ENCODE peak calls at places on chromosomes 1 and 21, in four cellular contexts. V, K, R and W are unnamed samples.

GRCh38 chr1:84842748-84843231 is 50.2 kb downstream of the LPAR3 start:
- DNase-seq in V (no peak), K (no peak), R (no peak), W (no peak)

GRCh38 chr1:192639607-192640368 is 3.8 kb downstream of the RGS13 start:
- DNase-seq in V (peak; percentile 55), K (no peak), R (no peak), W (no peak)

GRCh38 chr1:27643626-27644368 is 8.8 kb upstream of the FGR start:
- DNase-seq in V (peak; percentile 66), K (peak; percentile 78), R (peak; percentile 55), W (peak; percentile 66)

GRCh38 chr21:38129711-38130110 is 127.1 kb upstream of the KCNJ15 start:
- DNase-seq in V (no peak), K (no peak), R (no peak), W (no peak)

GRCh38 chr1:145944532-145944931 is 13.3 kb downstream of the LIX1L start:
- DNase-seq in V (no peak), K (no peak), R (no peak), W (no peak)

GRCh38 chr1:241097479-241097878 is 259.5 kb downstream of the RGS7 start:
- DNase-seq in V (no peak), K (no peak), R (no peak), W (no peak)

GRCh38 chr1:244106837-244107491 is 55.9 kb downstream of the ZBTB18 start:
- DNase-seq in V (no peak), K (no peak), R (no peak), W (no peak)

GRCh38 chr1:61241864-61242472 is 159.6 kb downstream of the NFIA start:
- DNase-seq in V (no peak), K (no peak), R (no peak), W (no peak)

GRCh38 chr1:12204140-12204539 is 25.7 kb upstream of the VPS13D start:
- DNase-seq in V (no peak), K (peak; percentile 12), R (no peak), W (no peak)

GRCh38 chr1:207908112-207908734 is 2.7 kb downstream of the CD34 start:
- DNase-seq in V (no peak), K (peak; percentile 82), R (no peak), W (no peak)

GRCh38 chr1:54153548-54154439 is 994 bp upstream of the CDCP2 start:
- DNase-seq in V (peak; percentile 74), K (peak; percentile 83), R (peak; percentile 79), W (no peak)

DNA sequence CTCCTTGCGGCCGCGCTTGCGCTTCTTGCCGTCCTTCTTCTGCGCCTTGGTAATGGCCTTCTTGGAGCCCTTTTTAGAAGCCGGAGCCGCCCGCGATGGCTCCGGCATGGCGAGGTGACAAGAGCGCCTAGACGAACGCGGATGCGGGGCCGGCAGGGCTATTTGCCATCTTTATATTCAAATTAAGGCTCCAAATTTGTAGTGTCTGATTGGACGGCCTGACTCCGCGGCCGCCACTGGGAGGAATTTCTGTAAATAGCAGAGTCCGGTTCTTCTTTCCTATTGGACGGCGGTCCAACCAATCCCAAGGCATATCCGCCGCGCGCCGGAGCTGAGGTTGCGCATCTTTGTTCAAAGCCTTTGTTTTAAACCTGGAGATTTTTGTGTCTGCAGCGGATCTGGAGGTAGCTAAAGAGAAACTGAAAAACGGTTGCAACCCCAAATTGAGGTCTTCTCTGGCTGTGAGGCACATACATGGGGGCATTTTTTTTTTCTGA is 22.6 kb upstream of the RNF187 start:
- DNase-seq in V (peak; percentile 76), K (peak; percentile 84), R (peak; percentile 64), W (peak; percentile 67)
- H3K4me3 ChIP-seq in V (peak overlapping the region; percentile 44), K (peak overlapping the region; percentile 19), R (no peak overlapping the region), W (no peak overlapping the region)

GRCh38 chr1:156148236-156148635 is 5.1 kb upstream of the SEMA4A start:
- DNase-seq in V (no peak), K (no peak), R (no peak), W (no peak)

GRCh38 chr1:156146749-156147405 is 6.5 kb upstream of the SEMA4A start:
- DNase-seq in V (no peak), K (no peak), R (no peak), W (no peak)

GRCh38 chr1:156144747-156145146 is 8.6 kb upstream of the SEMA4A start:
- DNase-seq in V (no peak), K (no peak), R (no peak), W (no peak)

GRCh38 chr1:156145622-156146005 is 7.8 kb upstream of the SEMA4A start:
- DNase-seq in V (no peak), K (no peak), R (no peak), W (no peak)

DNA sequence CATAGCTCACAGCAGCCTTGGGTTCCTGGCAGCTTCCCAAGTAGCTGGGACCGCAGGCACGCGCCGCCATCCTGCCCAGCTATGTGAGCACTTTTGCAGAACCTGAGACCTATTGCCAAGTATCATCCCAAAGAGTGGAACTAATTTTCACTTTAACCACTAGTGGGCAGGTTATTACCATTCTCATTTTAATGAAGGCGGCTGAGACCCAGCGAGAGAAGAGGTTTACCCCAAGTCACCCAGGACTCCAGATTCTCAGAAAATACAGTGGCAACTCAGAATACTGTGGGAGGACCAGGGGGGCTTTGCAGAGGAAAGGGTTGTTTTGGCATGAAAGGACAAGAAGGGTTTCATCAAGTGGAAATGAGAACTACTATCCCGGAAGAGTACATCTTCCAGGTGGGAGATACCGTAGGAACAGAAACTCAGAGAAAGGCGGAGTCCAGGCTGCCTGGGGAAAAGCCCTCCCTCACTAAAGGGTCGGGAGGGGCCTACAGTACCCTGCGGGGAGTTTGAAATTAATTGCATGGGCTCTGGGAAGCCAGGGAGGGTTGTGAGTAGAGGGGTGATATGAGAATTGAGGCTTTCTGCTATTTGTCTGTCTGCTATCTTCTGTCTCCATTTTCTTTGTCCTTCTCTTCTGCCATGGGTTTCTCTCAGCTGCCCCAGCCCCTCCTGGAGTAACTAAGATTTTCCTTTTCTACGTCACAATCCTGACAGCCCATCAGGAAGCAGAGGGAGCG is 7.2 kb upstream of the SEMA4A start:
- DNase-seq in V (peak; percentile 94), K (peak; percentile 88), R (no peak), W (no peak)
- H3K4me3 ChIP-seq in V (no peak overlapping the region), K (no peak overlapping the region), R (no peak overlapping the region), W (no peak overlapping the region)

GRCh38 chr1:29802181-29803068 is 566.1 kb downstream of the PTPRU start:
- DNase-seq in V (no peak), K (no peak), R (no peak), W (no peak)
- H3K4me3 ChIP-seq in V (no peak overlapping the region), K (no peak overlapping the region), R (no peak overlapping the region), W (no peak overlapping the region)

DNA sequence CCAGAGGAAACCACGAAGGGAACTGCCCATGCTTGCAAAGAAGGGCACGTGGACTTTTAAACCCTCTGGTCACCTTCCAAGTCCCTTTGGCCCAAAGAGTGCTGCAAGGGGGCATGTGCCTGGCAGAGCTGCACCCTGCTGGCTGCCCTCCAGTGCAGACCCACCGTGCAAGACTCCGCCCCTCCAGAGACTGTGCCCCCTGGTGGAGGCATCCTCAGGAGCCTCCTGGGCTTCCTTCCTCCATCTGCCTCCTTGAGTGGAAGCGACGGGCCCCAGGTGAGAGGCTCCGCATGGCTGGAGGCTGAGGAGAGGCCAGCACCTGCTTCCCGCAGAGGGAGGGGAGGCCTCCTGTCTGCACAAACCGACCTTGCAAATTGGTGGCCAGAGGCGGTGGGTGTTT is 100.7 kb downstream of the CRYAA start:
- DNase-seq in V (no peak), K (peak; percentile 45), R (no peak), W (no peak)
- H3K4me3 ChIP-seq in V (no peak overlapping the region), K (no peak overlapping the region), R (no peak overlapping the region), W (no peak overlapping the region)

GRCh38 chr1:42674214-42674613 is 8.0 kb upstream of the YBX1 start:
- DNase-seq in V (peak; percentile 5), K (no peak), R (no peak), W (no peak)

GRCh38 chr1:42674682-42675081 is 7.5 kb upstream of the YBX1 start:
- DNase-seq in V (no peak), K (no peak), R (no peak), W (no peak)

GRCh38 chr1:42679364-42679983 is 2.7 kb upstream of the YBX1 start:
- DNase-seq in V (peak; percentile 87), K (no peak), R (no peak), W (no peak)

GRCh38 chr1:42676534-42677087 is 5.6 kb upstream of the YBX1 start:
- DNase-seq in V (no peak), K (peak; percentile 56), R (no peak), W (no peak)

GRCh38 chr1:42675467-42675866 is 6.8 kb upstream of the YBX1 start:
- DNase-seq in V (no peak), K (no peak), R (no peak), W (no peak)
- H3K4me3 ChIP-seq in V (no peak overlapping the region), K (no peak overlapping the region), R (no peak overlapping the region), W (no peak overlapping the region)

GRCh38 chr1:14922942-14923341 is 230.6 kb upstream of the TMEM51 start:
- DNase-seq in V (no peak), K (no peak), R (no peak), W (no peak)

GRCh38 chr1:14925336-14926136 is 228.0 kb upstream of the TMEM51 start:
- DNase-seq in V (no peak), K (no peak), R (no peak), W (no peak)

GRCh38 chr1:14923400-14924011 is 230.0 kb upstream of the TMEM51 start:
- DNase-seq in V (no peak), K (no peak), R (no peak), W (no peak)

GRCh38 chr1:14924455-14925325 is 228.9 kb upstream of the TMEM51 start:
- DNase-seq in V (peak; percentile 49), K (peak; percentile 81), R (peak; percentile 65), W (peak; percentile 60)

GRCh38 chr1:14924012-14924452 is 229.5 kb upstream of the TMEM51 start:
- DNase-seq in V (peak; percentile 45), K (peak; percentile 90), R (peak; percentile 57), W (peak; percentile 78)
- H3K4me3 ChIP-seq in V (no peak overlapping the region), K (peak overlapping the region; percentile 94), R (no peak overlapping the region), W (no peak overlapping the region)

DNA sequence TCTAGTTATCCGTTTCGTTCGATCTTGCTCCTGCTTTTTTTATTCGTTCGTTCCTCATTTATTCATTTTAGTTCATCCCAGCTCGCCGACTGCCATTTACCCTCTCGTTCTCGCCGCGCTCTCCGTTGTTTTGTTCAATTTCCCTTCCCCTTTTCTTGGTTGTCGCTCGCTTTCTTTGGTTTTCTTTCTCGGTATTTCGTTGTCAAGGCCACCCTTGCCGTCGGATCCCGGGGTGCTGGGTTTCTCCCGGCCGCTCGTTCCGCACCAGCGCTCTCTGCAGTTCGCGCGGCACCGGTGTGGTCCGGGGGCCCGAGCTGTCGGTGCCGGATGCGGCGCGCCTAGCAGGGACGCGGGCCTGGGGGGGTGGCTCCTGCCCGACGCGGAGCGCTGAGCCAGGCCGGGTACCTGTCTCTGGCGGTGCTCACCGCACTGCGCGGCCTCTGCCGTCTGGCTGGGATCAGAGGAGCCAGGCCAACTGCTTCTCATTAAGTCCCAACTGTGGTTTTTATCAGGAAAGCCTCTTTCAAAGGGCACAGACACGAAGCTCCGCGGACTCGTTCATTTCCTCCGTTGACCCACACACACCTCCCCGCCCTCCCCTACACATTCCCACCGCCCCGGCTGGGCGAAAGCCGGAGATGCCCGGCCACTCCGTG is 1.7 kb downstream of the ALX3 start:
- DNase-seq in V (no peak), K (no peak), R (no peak), W (no peak)
- H3K4me3 ChIP-seq in V (no peak overlapping the region), K (no peak overlapping the region), R (no peak overlapping the region), W (no peak overlapping the region)